ENCODE peak calls at places on chromosomes 6 and 20, in four cellular contexts. T is progenitor cell of endocrine pancreas; I is body of pancreas; S is stimulated activated CD4-positive, alpha-beta T cell treated with anti-CD3 and anti-CD28 coated beads, Interleukin-2, amount 100 ng/mL, for 48 hours. U is an unnamed sample.
A peak's percentile ranks its signal among the peaks of the same experiment; 100 is the strongest.

GRCh38 chr20:38181207-38181693 is 16.2 kb upstream of the TGM2 start:
- DNase-seq in T (no peak), S (no peak), I (no peak), U (no peak)

GRCh38 chr6:111737065-111737521 is 131.4 kb upstream of the TRAF3IP2 start:
- DNase-seq in I (no peak), S (no peak), T (no peak), U (no peak)

GRCh38 chr6:29834564-29835436 is 7.2 kb downstream of the HLA-G start:
- DNase-seq in S (peak; percentile 52), T (peak; percentile 29), I (peak; percentile 49), U (peak; percentile 56)

GRCh38 chr6:137102851-137103492 is 58.2 kb upstream of the IL20RA start:
- DNase-seq in T (no peak), I (no peak), S (no peak), U (no peak)

GRCh38 chr6:139577991-139578604 is 203.7 kb upstream of the CITED2 start:
- DNase-seq in S (no peak), T (no peak), I (no peak), U (no peak)

GRCh38 chr6:32637219-32637880 is at the start of gene HLA-DQA1:
- DNase-seq in I (no peak), T (no peak), S (no peak), U (no peak)

GRCh38 chr6:88368071-88368787 is 202.1 kb upstream of the CNR1 start:
- DNase-seq in T (no peak), S (no peak), I (no peak), U (no peak)

GRCh38 chr6:136783495-136784270 is 8.6 kb downstream of the MAP3K5 start:
- DNase-seq in I (peak; percentile 27), T (no peak), S (no peak), U (peak; percentile 60)

GRCh38 chr20:33373735-33374605 is 27.3 kb downstream of the CDK5RAP1 start:
- DNase-seq in T (no peak), I (peak; percentile 16), S (no peak), U (no peak)

U was measured in Right ventricle myocardium superior.